ENCODE peak calls at places on chromosomes 7 and 10, in six cellular contexts. One of them, this sample, is unnamed.

GRCh38 chr7:92612501-92612900 is 22.3 kb upstream of the FAM133B start:
- DNase-seq in MV-4-11: no peak
- DNase-seq in NCI-H1694 treated with DMSO at 0.1 percent for 48 hours: no peak
- DNase-seq in AG09309: peak; percentile 35
- DNase-seq in cerebellum: no peak
- DNase-seq in fibroblast of the aortic adventitia: peak; percentile 69
- DNase-seq in this sample: no peak

GRCh38 chr7:70589590-70589989 is 542.4 kb upstream of the GALNT17 start:
- DNase-seq in AG09309: no peak
- DNase-seq in NCI-H1694 treated with DMSO at 0.1 percent for 48 hours: no peak
- DNase-seq in cerebellum: no peak
- DNase-seq in fibroblast of the aortic adventitia: no peak
- DNase-seq in MV-4-11: no peak
- DNase-seq in this sample: no peak

GRCh38 chr7:64037095-64037494 is 8.1 kb upstream of the ZNF727 start:
- DNase-seq in cerebellum: no peak
- DNase-seq in fibroblast of the aortic adventitia: no peak
- DNase-seq in AG09309: no peak
- DNase-seq in MV-4-11: no peak
- DNase-seq in NCI-H1694 treated with DMSO at 0.1 percent for 48 hours: no peak
- DNase-seq in this sample: no peak

GRCh38 chr10:59868974-59869940 is 37.1 kb downstream of the CCDC6 start:
- DNase-seq in NCI-H1694 treated with DMSO at 0.1 percent for 48 hours: no peak
- DNase-seq in cerebellum: no peak
- DNase-seq in MV-4-11: no peak
- DNase-seq in AG09309: no peak
- DNase-seq in fibroblast of the aortic adventitia: no peak
- DNase-seq in this sample: no peak

GRCh38 chr10:68848281-68848680 is 20.9 kb downstream of the STOX1 start:
- DNase-seq in AG09309: no peak
- DNase-seq in MV-4-11: no peak
- DNase-seq in cerebellum: no peak
- DNase-seq in fibroblast of the aortic adventitia: no peak
- DNase-seq in NCI-H1694 treated with DMSO at 0.1 percent for 48 hours: no peak
- DNase-seq in this sample: no peak

GRCh38 chr10:27908231-27908630 is 90.6 kb downstream of the ODAD2 start:
- DNase-seq in MV-4-11: no peak
- DNase-seq in NCI-H1694 treated with DMSO at 0.1 percent for 48 hours: no peak
- DNase-seq in AG09309: no peak
- DNase-seq in fibroblast of the aortic adventitia: no peak
- DNase-seq in cerebellum: no peak
- DNase-seq in this sample: peak; percentile 62

GRCh38 chr7:79652619-79653018 is 199.2 kb upstream of the MAGI2 start:
- DNase-seq in NCI-H1694 treated with DMSO at 0.1 percent for 48 hours: no peak
- DNase-seq in cerebellum: no peak
- DNase-seq in AG09309: no peak
- DNase-seq in fibroblast of the aortic adventitia: peak; percentile 33
- DNase-seq in MV-4-11: no peak
- DNase-seq in this sample: no peak

GRCh38 chr7:91165846-91166230 is 98.4 kb upstream of the FZD1 start:
- DNase-seq in NCI-H1694 treated with DMSO at 0.1 percent for 48 hours: no peak
- DNase-seq in AG09309: no peak
- DNase-seq in fibroblast of the aortic adventitia: no peak
- DNase-seq in MV-4-11: no peak
- DNase-seq in cerebellum: no peak
- DNase-seq in this sample: no peak

GRCh38 chr10:12419279-12419847 is 70.0 kb downstream of the CAMK1D start:
- DNase-seq in NCI-H1694 treated with DMSO at 0.1 percent for 48 hours: no peak
- DNase-seq in cerebellum: no peak
- DNase-seq in MV-4-11: no peak
- DNase-seq in AG09309: peak; percentile 98
- DNase-seq in fibroblast of the aortic adventitia: peak; percentile 100
- DNase-seq in this sample: no peak

GRCh38 chr7:79398145-79398749 is 55.2 kb downstream of the MAGI2 start:
- DNase-seq in fibroblast of the aortic adventitia: peak; percentile 42
- DNase-seq in NCI-H1694 treated with DMSO at 0.1 percent for 48 hours: no peak
- DNase-seq in MV-4-11: no peak
- DNase-seq in cerebellum: no peak
- DNase-seq in AG09309: no peak
- DNase-seq in this sample: no peak

GRCh38 chr10:3295501-3296005 is 123.0 kb upstream of the PITRM1 start:
- DNase-seq in NCI-H1694 treated with DMSO at 0.1 percent for 48 hours: no peak
- DNase-seq in MV-4-11: peak; percentile 37
- DNase-seq in cerebellum: no peak
- DNase-seq in fibroblast of the aortic adventitia: no peak
- DNase-seq in AG09309: no peak
- DNase-seq in this sample: no peak

GRCh38 chr7:30280631-30281030 is 3.8 kb upstream of the ZNRF2 start:
- DNase-seq in MV-4-11: no peak
- DNase-seq in cerebellum: no peak
- DNase-seq in AG09309: no peak
- DNase-seq in NCI-H1694 treated with DMSO at 0.1 percent for 48 hours: no peak
- DNase-seq in fibroblast of the aortic adventitia: no peak
- DNase-seq in this sample: no peak

GRCh38 chr7:103989785-103990775 is 622 bp upstream of the RELN start:
- DNase-seq in AG09309: no peak
- DNase-seq in NCI-H1694 treated with DMSO at 0.1 percent for 48 hours: peak; percentile 77
- DNase-seq in MV-4-11: no peak
- DNase-seq in fibroblast of the aortic adventitia: peak; percentile 48
- DNase-seq in cerebellum: peak; percentile 72
- DNase-seq in this sample: peak; percentile 69

GRCh38 chr7:20237464-20238267 is 20.5 kb upstream of the MACC1 start:
- DNase-seq in cerebellum: no peak
- DNase-seq in fibroblast of the aortic adventitia: no peak
- DNase-seq in NCI-H1694 treated with DMSO at 0.1 percent for 48 hours: no peak
- DNase-seq in AG09309: no peak
- DNase-seq in MV-4-11: no peak
- DNase-seq in this sample: no peak

GRCh38 chr7:132377043-132377442 is 199.2 kb downstream of the PLXNA4 start:
- DNase-seq in AG09309: no peak
- DNase-seq in cerebellum: no peak
- DNase-seq in NCI-H1694 treated with DMSO at 0.1 percent for 48 hours: no peak
- DNase-seq in MV-4-11: no peak
- DNase-seq in fibroblast of the aortic adventitia: peak; percentile 24
- DNase-seq in this sample: no peak

GRCh38 chr7:96786998-96787395 is 77.4 kb upstream of the SEM1 start:
- DNase-seq in AG09309: no peak
- DNase-seq in NCI-H1694 treated with DMSO at 0.1 percent for 48 hours: no peak
- DNase-seq in MV-4-11: no peak
- DNase-seq in fibroblast of the aortic adventitia: no peak
- DNase-seq in cerebellum: no peak
- DNase-seq in this sample: no peak

GRCh38 chr10:28375399-28376354 is 72.8 kb upstream of the MPP7 start:
- DNase-seq in fibroblast of the aortic adventitia: peak; percentile 16
- DNase-seq in MV-4-11: peak; percentile 15
- DNase-seq in NCI-H1694 treated with DMSO at 0.1 percent for 48 hours: no peak
- DNase-seq in AG09309: no peak
- DNase-seq in cerebellum: no peak
- DNase-seq in this sample: no peak

GRCh38 chr7:159048656-159049055 is 96.0 kb downstream of the VIPR2 start:
- DNase-seq in cerebellum: no peak
- DNase-seq in NCI-H1694 treated with DMSO at 0.1 percent for 48 hours: no peak
- DNase-seq in MV-4-11: no peak
- DNase-seq in AG09309: no peak
- DNase-seq in fibroblast of the aortic adventitia: no peak
- DNase-seq in this sample: no peak

GRCh38 chr7:105838273-105839141 is 37.9 kb downstream of the ATXN7L1 start:
- DNase-seq in fibroblast of the aortic adventitia: peak; percentile 69
- DNase-seq in AG09309: no peak
- DNase-seq in NCI-H1694 treated with DMSO at 0.1 percent for 48 hours: peak; percentile 48
- DNase-seq in cerebellum: no peak
- DNase-seq in MV-4-11: no peak
- DNase-seq in this sample: no peak

GRCh38 chr7:116616555-116617059 is 55.4 kb upstream of the MET start:
- DNase-seq in AG09309: no peak
- DNase-seq in MV-4-11: no peak
- DNase-seq in NCI-H1694 treated with DMSO at 0.1 percent for 48 hours: no peak
- DNase-seq in fibroblast of the aortic adventitia: peak; percentile 88
- DNase-seq in cerebellum: no peak
- DNase-seq in this sample: no peak

GRCh38 chr10:45673074-45673628 is 579 bp upstream of the ZFAND4 start:
- DNase-seq in cerebellum: no peak
- DNase-seq in AG09309: no peak
- DNase-seq in NCI-H1694 treated with DMSO at 0.1 percent for 48 hours: no peak
- DNase-seq in fibroblast of the aortic adventitia: no peak
- DNase-seq in MV-4-11: no peak
- DNase-seq in this sample: no peak

GRCh38 chr10:101257121-101257890 is 28.0 kb upstream of the LBX1 start:
- DNase-seq in MV-4-11: no peak
- DNase-seq in cerebellum: no peak
- DNase-seq in AG09309: no peak
- DNase-seq in NCI-H1694 treated with DMSO at 0.1 percent for 48 hours: no peak
- DNase-seq in fibroblast of the aortic adventitia: no peak
- DNase-seq in this sample: no peak

GRCh38 chr7:18175801-18176450 is 148.3 kb upstream of the PRPS1L1 start:
- DNase-seq in NCI-H1694 treated with DMSO at 0.1 percent for 48 hours: no peak
- DNase-seq in cerebellum: no peak
- DNase-seq in MV-4-11: no peak
- DNase-seq in AG09309: no peak
- DNase-seq in fibroblast of the aortic adventitia: peak; percentile 59
- DNase-seq in this sample: no peak

GRCh38 chr10:83957168-83957750 is 182.1 kb upstream of the GHITM start:
- DNase-seq in cerebellum: no peak
- DNase-seq in AG09309: no peak
- DNase-seq in MV-4-11: no peak
- DNase-seq in NCI-H1694 treated with DMSO at 0.1 percent for 48 hours: no peak
- DNase-seq in fibroblast of the aortic adventitia: no peak
- DNase-seq in this sample: no peak

GRCh38 chr10:129525408-129525807 is 58.4 kb downstream of the MGMT start:
- DNase-seq in NCI-H1694 treated with DMSO at 0.1 percent for 48 hours: no peak
- DNase-seq in AG09309: peak; percentile 29
- DNase-seq in MV-4-11: no peak
- DNase-seq in fibroblast of the aortic adventitia: peak; percentile 85
- DNase-seq in cerebellum: no peak
- DNase-seq in this sample: no peak